ENCODE peak calls at places on chromosomes 7 and 10, in four cellular contexts. Y is cardiac muscle cell, A is left ventricle myocardium inferior, E is DND-41. W is an unnamed sample.

GRCh38 chr10:71090801-71091200 is 121.6 kb upstream of the UNC5B start:
- DNase-seq in Y (no peak), A (no peak), E (no peak), W (no peak)

GRCh38 chr10:114653926-114654325 is 4.1 kb downstream of the ABLIM1 start:
- DNase-seq in Y (no peak), A (peak; percentile 58), E (peak; percentile 17), W (no peak)

GRCh38 chr7:9681284-9681683 is 1247.9 kb downstream of the NXPH1 start:
- DNase-seq in Y (no peak), A (no peak), E (no peak), W (no peak)

GRCh38 chr7:64884085-64884912 is 18.8 kb upstream of the ZNF273 start:
- DNase-seq in Y (no peak), A (no peak), E (no peak), W (no peak)

GRCh38 chr7:75931676-75932075 is 16.7 kb downstream of the POR start:
- DNase-seq in Y (no peak), A (no peak), E (no peak), W (no peak)

GRCh38 chr10:73576890-73577591 is 14.1 kb downstream of the USP54 start:
- DNase-seq in Y (no peak), A (no peak), E (no peak), W (no peak)

GRCh38 chr10:130553846-130554245 is 417.7 kb downstream of the GLRX3 start:
- DNase-seq in Y (no peak), A (no peak), E (no peak), W (no peak)

GRCh38 chr10:73493781-73494180 is 2.0 kb downstream of the PPP3CB start:
- DNase-seq in Y (no peak), A (no peak), E (no peak), W (peak; percentile 60)

GRCh38 chr7:47400741-47401206 is 181.1 kb downstream of the TNS3 start:
- DNase-seq in Y (no peak), A (no peak), E (no peak), W (no peak)

GRCh38 chr10:100790761-100791208 is 45.4 kb downstream of the PAX2 start:
- DNase-seq in Y (peak; percentile 48), A (no peak), E (no peak), W (no peak)
- H3K27me3 ChIP-seq in Y (peaks cover 6% of the 10 kb centered on the region), A (peaks cover 98% of the 10 kb centered on the region), E (peaks cover 35% of the 10 kb centered on the region), W (peaks cover 20% of the 10 kb centered on the region)

GRCh38 chr7:77441046-77441445 is 24.9 kb upstream of the GSAP start:
- DNase-seq in Y (no peak), A (no peak), E (no peak), W (no peak)

GRCh38 chr7:77442631-77443420 is 26.7 kb upstream of the GSAP start:
- DNase-seq in Y (no peak), A (no peak), E (no peak), W (peak; percentile 46)

GRCh38 chr7:77436889-77437265 is 20.7 kb upstream of the GSAP start:
- DNase-seq in Y (no peak), A (no peak), E (no peak), W (no peak)

GRCh38 chr7:77444123-77444522 is 28.0 kb upstream of the GSAP start:
- DNase-seq in Y (peak; percentile 67), A (no peak), E (no peak), W (peak; percentile 67)

DNA sequence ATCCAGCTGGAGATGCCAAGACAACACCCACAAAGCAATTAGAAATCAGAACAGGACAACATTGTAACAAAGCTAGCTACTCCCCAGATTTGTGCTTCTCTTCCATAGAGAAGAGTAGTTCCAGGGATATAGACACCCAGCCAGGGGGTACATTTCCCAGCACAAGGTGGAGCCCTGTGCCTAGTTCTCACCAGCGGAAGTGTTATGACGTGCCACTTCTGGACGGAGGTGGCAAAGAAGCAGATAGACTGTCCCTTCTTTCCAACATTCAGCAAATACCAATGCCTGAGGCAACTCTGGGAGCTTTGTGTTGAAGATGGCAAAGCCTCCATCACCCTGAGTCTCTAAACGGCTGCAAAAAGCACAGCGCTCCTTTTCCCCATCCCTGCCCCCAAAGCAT is 23.4 kb upstream of the GSAP start:
- DNase-seq in Y (peak; percentile 17), A (peak; percentile 29), E (no peak), W (no peak)
- TF ChIP-seq CTCF in Y (peak; percentile 26), A (peak; percentile 63), E (no peak), W (peak; percentile 62)

GRCh38 chr10:132925614-132926013 is 16.8 kb downstream of the CFAP46 start:
- DNase-seq in Y (no peak), A (no peak), E (no peak), W (no peak)

GRCh38 chr10:132927824-132928223 is 14.5 kb downstream of the CFAP46 start:
- DNase-seq in Y (no peak), A (peak; percentile 47), E (no peak), W (no peak)

GRCh38 chr10:132926777-132927650 is 15.4 kb downstream of the CFAP46 start:
- DNase-seq in Y (no peak), A (no peak), E (no peak), W (no peak)

GRCh38 chr10:132925071-132925561 is 17.3 kb downstream of the CFAP46 start:
- DNase-seq in Y (no peak), A (no peak), E (no peak), W (no peak)

DNA sequence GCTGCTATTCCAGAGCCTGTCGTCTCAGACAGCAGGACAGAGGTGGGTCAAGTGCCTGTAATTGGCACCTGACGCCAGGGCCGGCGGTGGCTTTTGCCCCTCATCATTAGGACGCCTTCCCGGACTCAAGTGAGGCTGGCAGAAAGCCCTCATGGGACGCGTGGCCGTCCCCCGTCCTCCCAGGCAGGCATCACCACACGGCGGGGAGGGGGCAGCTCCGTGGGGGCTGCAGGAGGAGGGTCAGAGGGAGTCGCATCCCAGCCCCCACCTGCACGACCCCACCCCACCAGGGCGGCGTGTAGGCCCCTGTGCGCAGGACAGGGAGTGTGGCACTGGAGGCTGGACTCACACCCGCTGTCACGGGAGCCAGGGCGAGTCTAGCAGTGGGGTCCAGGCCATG is 16.3 kb downstream of the CFAP46 start:
- DNase-seq in Y (no peak), A (no peak), E (no peak), W (no peak)
- H3K27ac ChIP-seq in Y (no peak overlapping the region), A (no peak overlapping the region), E (no peak overlapping the region), W (no peak overlapping the region)

DNA sequence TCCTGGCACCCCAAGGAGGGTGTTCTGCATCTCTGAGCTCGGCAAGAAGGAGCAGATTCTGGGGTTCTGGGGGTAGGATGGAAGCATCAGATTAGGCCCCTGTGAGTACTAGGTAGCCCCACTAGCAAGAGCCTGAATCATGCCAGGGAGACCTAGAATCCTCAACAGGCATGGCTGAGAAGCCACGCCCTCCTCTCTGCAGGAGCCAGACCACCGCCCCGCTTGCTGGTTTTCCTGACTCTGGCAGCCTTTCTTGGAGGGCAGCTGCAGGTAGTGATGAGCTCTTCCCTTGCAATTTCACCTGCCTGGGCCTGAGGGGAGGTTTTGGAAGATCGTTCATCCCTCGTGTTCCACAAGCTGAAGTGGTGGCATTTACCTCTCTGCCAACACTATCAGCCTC is 68.9 kb upstream of the PRLHR start:
- DNase-seq in Y (no peak), A (no peak), E (no peak), W (no peak)
- H3K27me3 ChIP-seq in Y (no peaks in the 10 kb centered on the region), A (peaks cover 39% of the 10 kb centered on the region), E (no peaks in the 10 kb centered on the region), W (no peaks in the 10 kb centered on the region)

GRCh38 chr7:19448091-19448490 is 260.7 kb downstream of the POLR1F start:
- DNase-seq in Y (no peak), A (no peak), E (no peak), W (no peak)

GRCh38 chr7:19442016-19442785 is 266.6 kb downstream of the POLR1F start:
- DNase-seq in Y (peak; percentile 58), A (no peak), E (no peak), W (peak; percentile 68)
- TF ChIP-seq CTCF in Y (peak; percentile 75), A (no peak), E (peak; percentile 52), W (peak; percentile 75)

DNA sequence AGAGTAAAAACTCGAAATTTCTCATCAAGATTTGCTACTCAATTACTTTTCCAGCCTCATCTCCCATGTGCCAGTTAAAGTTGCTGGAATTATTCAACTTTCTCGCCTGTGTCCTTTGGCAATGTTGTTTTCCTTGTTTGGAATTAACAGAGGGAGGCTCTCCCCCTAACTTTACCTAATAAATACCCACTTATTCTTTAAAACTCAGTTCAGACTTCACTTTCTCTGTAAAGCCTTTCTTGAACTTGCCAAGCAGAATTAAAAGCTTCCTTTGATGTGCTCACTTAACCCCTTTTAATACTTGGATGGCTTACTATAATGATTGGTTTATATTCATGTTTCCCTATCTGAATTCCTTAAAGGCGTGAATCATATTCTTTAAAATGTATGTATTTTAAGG is 104.1 kb downstream of the MKLN1 start:
- DNase-seq in Y (no peak), A (no peak), E (no peak), W (no peak)
- H3K27ac ChIP-seq in Y (no peak overlapping the region), A (peak overlapping the region; percentile 44), E (no peak overlapping the region), W (no peak overlapping the region)

GRCh38 chr10:11016959-11017574 is 605 bp upstream of the CELF2 start:
- DNase-seq in Y (no peak), A (no peak), E (no peak), W (no peak)

GRCh38 chr10:11018830-11019692 is 1.4 kb downstream of the CELF2 start:
- DNase-seq in Y (no peak), A (no peak), E (no peak), W (no peak)

GRCh38 chr10:11015371-11015934 is 2.2 kb upstream of the CELF2 start:
- DNase-seq in Y (no peak), A (no peak), E (no peak), W (no peak)

GRCh38 chr10:11018426-11018818 is 750 bp downstream of the CELF2 start:
- DNase-seq in Y (peak; percentile 52), A (peak; percentile 45), E (no peak), W (no peak)

DNA sequence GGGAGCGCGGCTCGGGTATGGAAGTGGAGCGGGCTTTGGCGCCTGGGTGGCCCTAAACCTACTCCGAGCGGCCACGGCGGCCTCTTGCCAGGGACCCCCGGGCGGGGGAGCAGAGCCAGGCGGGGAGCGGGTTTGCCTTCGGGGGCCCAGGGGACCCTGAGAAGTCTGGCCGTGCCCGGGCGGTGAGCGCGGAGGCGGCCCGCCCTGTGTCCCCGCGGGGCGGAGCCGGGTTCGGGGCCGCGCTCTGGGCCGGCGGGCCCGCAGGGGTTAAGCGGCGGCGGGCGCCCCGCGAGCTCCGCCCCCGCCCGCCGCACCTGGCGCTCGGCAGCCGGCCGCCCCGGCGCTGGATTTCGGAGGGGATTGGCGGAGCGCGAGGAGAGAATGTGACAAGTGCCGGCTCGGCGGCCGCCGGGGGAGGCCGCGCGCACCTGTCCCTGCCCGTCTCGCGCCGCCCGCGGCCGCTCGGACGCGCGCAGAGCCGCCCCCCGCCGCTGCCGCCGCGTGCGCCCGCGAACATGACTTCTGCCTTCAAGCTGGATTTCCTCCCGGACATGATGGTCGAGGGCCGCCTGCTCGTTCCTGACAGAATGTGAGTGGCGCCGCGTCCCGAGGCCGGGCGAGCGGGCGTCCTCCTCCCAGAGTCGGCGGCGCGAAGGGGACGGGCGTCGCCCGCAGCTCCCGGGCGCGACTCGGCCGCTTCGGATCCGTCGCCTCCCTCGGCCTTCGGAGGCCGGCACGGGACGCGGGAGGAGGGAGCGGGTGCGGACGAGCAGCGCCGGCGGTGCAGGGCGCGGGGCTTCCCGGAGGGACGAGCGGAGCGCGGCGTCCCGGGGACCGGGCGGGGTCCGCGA is at the start of gene CELF2:
- DNase-seq in Y (peak; percentile 91), A (peak; percentile 75), E (no peak), W (no peak)
- H3K27me3 ChIP-seq in Y (no peaks in the 10 kb centered on the region), A (no peaks in the 10 kb centered on the region), E (no peaks in the 10 kb centered on the region), W (peaks cover 5% of the 10 kb centered on the region)

W was measured in brain microvascular endothelial cell.